ENCODE peak calls at places on chromosomes 5 and 9, in seven cellular contexts. X is bronchial epithelial cell, C is heart left ventricle, P is BJ, B is uterus, T is A549, N is heart right ventricle. F is an unnamed sample.

GRCh38 chr9:128245293-128246151 is 30.3 kb downstream of the GOLGA2 start:
- DNase-seq in T (no peak), X (peak; percentile 12), N (peak; percentile 43), C (peak; percentile 66), B (peak; percentile 51), P (no peak), F (no peak)

GRCh38 chr5:160165137-160166068 is 46.2 kb upstream of the PWWP2A start:
- DNase-seq in P (peak; percentile 94), N (peak; percentile 90), C (peak; percentile 87), X (peak; percentile 97), B (peak; percentile 90), T (peak; percentile 95), F (peak; percentile 96)

GRCh38 chr5:16970260-16970659 is 34.2 kb upstream of the MYO10 start:
- DNase-seq in B (no peak), P (no peak), X (no peak), N (no peak), T (no peak), C (no peak), F (no peak)

GRCh38 chr9:131402073-131402472 is 8.2 kb downstream of the PRRC2B start:
- DNase-seq in P (no peak), N (no peak), B (no peak), X (peak; percentile 89), C (no peak), T (peak; percentile 50), F (no peak)

GRCh38 chr5:59099270-59099994 is 516.6 kb downstream of the RAB3C start:
- DNase-seq in P (no peak), B (no peak), X (peak; percentile 95), C (no peak), N (no peak), T (peak; percentile 95), F (peak; percentile 46)

GRCh38 chr9:107249131-107249533 is 33.9 kb upstream of the RAD23B start:
- DNase-seq in C (no peak), X (peak; percentile 91), P (no peak), B (no peak), T (peak; percentile 57), N (no peak), F (no peak)

GRCh38 chr5:143586781-143587362 is 183.4 kb upstream of the NR3C1 start:
- DNase-seq in C (no peak), P (no peak), T (no peak), B (no peak), X (no peak), N (no peak), F (no peak)

GRCh38 chr5:80346055-80346454 is 26.3 kb downstream of the SPZ1 start:
- DNase-seq in N (no peak), B (no peak), C (no peak), T (peak; percentile 46), X (peak; percentile 35), P (no peak), F (no peak)

GRCh38 chr9:115513148-115513547 is 395.2 kb upstream of the TNC start:
- DNase-seq in P (no peak), X (no peak), N (no peak), T (no peak), B (no peak), C (no peak), F (no peak)

GRCh38 chr5:181281077-181281983 is 20.4 kb upstream of the TRIM52 start:
- DNase-seq in N (no peak), P (no peak), X (no peak), B (no peak), T (no peak), C (no peak), F (no peak)

GRCh38 chr5:58127486-58128220 is 332.2 kb downstream of the PLK2 start:
- DNase-seq in B (no peak), C (no peak), X (peak; percentile 7), T (peak; percentile 87), P (no peak), N (no peak), F (no peak)

GRCh38 chr5:61277781-61278180 is 54.3 kb upstream of the ZSWIM6 start:
- DNase-seq in N (no peak), X (peak; percentile 97), P (no peak), B (no peak), T (no peak), C (no peak), F (no peak)

GRCh38 chr5:143066556-143067281 is 296.5 kb downstream of the ARHGAP26 start:
- DNase-seq in B (peak; percentile 26), C (peak; percentile 43), N (no peak), T (peak; percentile 37), P (no peak), X (no peak), F (no peak)

GRCh38 chr5:134446938-134447337 is 35.3 kb upstream of the CDKN2AIPNL start:
- DNase-seq in P (no peak), N (no peak), C (no peak), X (no peak), B (no peak), T (no peak), F (no peak)

GRCh38 chr5:95848701-95849100 is 26.2 kb upstream of the GLRX start:
- DNase-seq in T (no peak), X (no peak), C (no peak), N (no peak), B (no peak), P (no peak), F (no peak)

GRCh38 chr5:6727231-6727630 is 14.0 kb downstream of the TENT4A start:
- DNase-seq in N (no peak), X (no peak), C (no peak), B (no peak), T (no peak), P (no peak), F (no peak)

GRCh38 chr5:145975361-145976066 is 39.1 kb downstream of the SH3RF2 start:
- DNase-seq in P (no peak), N (no peak), X (peak; percentile 95), C (peak; percentile 8), B (peak; percentile 13), T (peak; percentile 80), F (peak; percentile 25)

GRCh38 chr9:18320046-18320445 is 153.9 kb upstream of the ADAMTSL1 start:
- DNase-seq in C (no peak), P (no peak), B (no peak), N (no peak), X (no peak), T (no peak), F (no peak)

GRCh38 chr5:56415356-56415765 is 182.2 kb upstream of the ANKRD55 start:
- DNase-seq in P (peak; percentile 28), X (peak; percentile 21), N (no peak), C (peak; percentile 48), T (peak; percentile 54), B (no peak), F (peak; percentile 11)

GRCh38 chr9:136629001-136629878 is 33.5 kb upstream of the EGFL7 start:
- DNase-seq in P (no peak), B (peak; percentile 14), X (no peak), N (no peak), T (no peak), C (no peak), F (no peak)

GRCh38 chr9:136629879-136630661 is 32.6 kb upstream of the EGFL7 start:
- DNase-seq in N (peak; percentile 61), T (no peak), X (no peak), B (peak; percentile 40), P (no peak), C (peak; percentile 40), F (no peak)

GRCh38 chr9:136631038-136632000 is 31.4 kb upstream of the EGFL7 start:
- DNase-seq in C (peak; percentile 79), P (no peak), B (peak; percentile 74), X (peak; percentile 59), N (peak; percentile 86), T (peak; percentile 83), F (peak; percentile 46)

GRCh38 chr9:136628287-136628686 is 34.4 kb upstream of the EGFL7 start:
- DNase-seq in T (no peak), C (no peak), P (no peak), B (peak; percentile 10), X (no peak), N (no peak), F (no peak)

DNA sequence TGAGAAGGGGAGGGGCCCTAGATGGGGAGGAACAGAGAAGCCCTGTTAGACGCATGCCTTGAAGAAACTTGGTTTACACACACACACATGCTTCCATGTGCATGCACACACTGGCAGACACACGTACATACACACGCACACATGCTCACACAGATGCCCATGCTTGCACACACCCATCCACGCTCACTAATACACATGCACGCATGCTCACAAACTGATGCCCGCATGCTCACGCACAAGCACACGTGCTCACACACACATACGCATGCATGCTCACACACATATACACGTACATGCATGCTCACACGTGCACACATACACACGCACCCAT is 32.1 kb upstream of the EGFL7 start:
- DNase-seq in X (no peak), N (no peak), B (peak; percentile 11), T (no peak), P (no peak), C (no peak), F (no peak)
- TF ChIP-seq CTCF in X (no peak), N (no peak), B (no peak), T (no peak), P (no peak), C (no peak), F (no peak)

GRCh38 chr5:94360382-94360781 is 258.0 kb downstream of the KIAA0825 start:
- DNase-seq in B (no peak), T (no peak), C (peak; percentile 23), N (no peak), P (no peak), X (no peak), F (no peak)
- H3K4me3 ChIP-seq in B (no peak overlapping the region), T (no peak overlapping the region), C (no peak overlapping the region), N (no peak overlapping the region), P (no peak overlapping the region), X (no peak overlapping the region), F (no peak overlapping the region)

DNA sequence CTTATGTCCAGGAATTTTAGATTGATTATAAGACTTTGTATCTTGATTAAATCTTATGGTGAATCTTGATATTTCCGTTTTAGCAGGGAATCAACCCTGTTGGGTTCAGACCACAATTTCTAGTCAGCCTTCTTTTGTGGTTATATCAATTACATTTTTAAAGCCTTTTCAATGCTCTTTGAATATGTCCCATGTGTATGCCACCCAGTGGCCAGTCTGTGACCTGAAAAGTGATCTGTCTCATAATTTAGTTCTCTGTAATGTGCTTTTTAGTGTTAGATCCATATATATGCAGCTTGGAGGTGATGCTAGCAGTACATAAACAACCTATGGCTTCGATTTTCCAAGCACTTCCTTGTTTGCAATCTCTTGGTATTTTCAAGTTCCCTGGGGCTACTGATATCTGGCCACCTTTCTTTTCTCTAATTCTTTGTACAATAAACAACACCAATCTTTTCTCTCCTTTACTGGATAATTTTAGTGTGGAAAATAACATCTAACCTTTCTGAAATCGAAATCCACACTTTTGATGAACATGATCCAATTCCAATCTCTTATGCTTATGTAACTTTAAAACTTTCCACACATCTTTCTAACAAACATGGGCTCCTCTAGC is 28.8 kb downstream of the PDE8B start:
- DNase-seq in B (no peak), P (no peak), X (peak; percentile 15), N (no peak), T (peak; percentile 41), C (no peak), F (no peak)
- TF ChIP-seq CTCF in B (no peak), P (peak; percentile 29), X (peak; percentile 28), N (peak; percentile 45), T (peak; percentile 64), C (no peak), F (peak; percentile 42)

DNA sequence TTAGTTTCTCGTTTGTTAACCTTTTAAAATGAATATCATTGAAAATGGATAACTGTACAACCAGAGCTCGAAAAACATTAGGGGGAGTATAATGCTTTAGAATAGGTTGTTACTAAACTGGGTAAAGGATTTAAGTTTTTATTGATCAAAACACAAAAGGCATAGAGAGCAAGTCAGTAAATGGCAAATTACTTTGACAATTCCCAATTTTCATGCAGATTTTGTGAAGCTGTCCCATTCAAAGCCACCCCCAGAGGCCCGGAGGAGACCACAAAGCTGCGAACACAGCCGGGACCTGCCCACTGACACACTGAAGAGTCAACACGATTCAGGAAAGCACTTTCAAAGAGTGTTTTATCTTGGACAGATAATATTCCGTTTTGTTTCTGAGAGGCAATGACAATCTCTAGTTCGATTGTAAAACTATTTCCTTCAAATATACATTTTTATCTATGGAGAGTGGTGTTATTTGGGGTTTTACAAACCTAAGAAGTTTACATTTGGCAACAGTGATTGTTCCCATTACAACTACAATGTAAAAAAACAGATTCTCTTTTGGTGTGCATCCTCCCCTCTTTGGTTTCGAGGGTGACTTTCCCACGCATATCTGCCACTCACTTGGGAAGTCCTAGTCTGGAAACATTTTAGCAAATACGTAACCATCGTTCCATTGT is 182.6 kb upstream of the TBCA start:
- DNase-seq in N (no peak), B (no peak), C (no peak), X (no peak), P (no peak), T (no peak), F (no peak)
- H3K4me3 ChIP-seq in N (no peak overlapping the region), B (no peak overlapping the region), C (no peak overlapping the region), X (no peak overlapping the region), P (no peak overlapping the region), T (no peak overlapping the region), F (no peak overlapping the region)

F was measured in AG09309.